ENCODE peak calls at places on chromosomes 3 and 15, in six cellular contexts. One of them, this sample, is unnamed.

GRCh38 chr3:89025185-89025584 is 82.2 kb upstream of the EPHA3 start:
- DNase-seq in GM23248: peak
- DNase-seq in PC-3: peak
- DNase-seq in HCT116: no peak
- DNase-seq in neural progenitor cell: peak
- DNase-seq in hepatocyte: no peak
- DNase-seq in this sample: no peak

GRCh38 chr3:177479630-177480029 is 282.3 kb upstream of the TBL1XR1 start:
- DNase-seq in hepatocyte: no peak
- DNase-seq in PC-3: no peak
- DNase-seq in HCT116: no peak
- DNase-seq in GM23248: no peak
- DNase-seq in neural progenitor cell: no peak
- DNase-seq in this sample: no peak

GRCh38 chr3:46110701-46111493 is 83.6 kb upstream of the XCR1 start:
- DNase-seq in hepatocyte: peak
- DNase-seq in GM23248: peak
- DNase-seq in neural progenitor cell: no peak
- DNase-seq in PC-3: peak
- DNase-seq in HCT116: peak
- DNase-seq in this sample: peak

GRCh38 chr3:145716519-145716918 is 444.5 kb downstream of the PLOD2 start:
- DNase-seq in neural progenitor cell: no peak
- DNase-seq in HCT116: no peak
- DNase-seq in hepatocyte: no peak
- DNase-seq in GM23248: peak
- DNase-seq in PC-3: no peak
- DNase-seq in this sample: no peak

GRCh38 chr15:49688135-49688790 is 67.4 kb downstream of the DTWD1 start:
- DNase-seq in GM23248: no peak
- DNase-seq in neural progenitor cell: no peak
- DNase-seq in PC-3: no peak
- DNase-seq in HCT116: no peak
- DNase-seq in hepatocyte: no peak
- DNase-seq in this sample: no peak

GRCh38 chr15:88658972-88659931 is 20.4 kb downstream of the ISG20 start:
- DNase-seq in HCT116: peak
- DNase-seq in hepatocyte: no peak
- DNase-seq in PC-3: peak
- DNase-seq in neural progenitor cell: no peak
- DNase-seq in GM23248: peak
- DNase-seq in this sample: no peak

GRCh38 chr3:65354880-65355279 is 667.1 kb upstream of the ADAMTS9 start:
- DNase-seq in HCT116: no peak
- DNase-seq in PC-3: no peak
- DNase-seq in hepatocyte: no peak
- DNase-seq in neural progenitor cell: no peak
- DNase-seq in GM23248: no peak
- DNase-seq in this sample: no peak

GRCh38 chr15:28219116-28219515 is 102.9 kb downstream of the HERC2 start:
- DNase-seq in HCT116: no peak
- DNase-seq in neural progenitor cell: no peak
- DNase-seq in hepatocyte: no peak
- DNase-seq in PC-3: no peak
- DNase-seq in GM23248: no peak
- DNase-seq in this sample: no peak

GRCh38 chr3:28726840-28727239 is 378.2 kb upstream of the AZI2 start:
- DNase-seq in HCT116: peak
- DNase-seq in hepatocyte: peak
- DNase-seq in GM23248: peak
- DNase-seq in PC-3: peak
- DNase-seq in neural progenitor cell: peak
- DNase-seq in this sample: peak

GRCh38 chr3:12984023-12984823 is 89.0 kb downstream of the IQSEC1 start:
- DNase-seq in neural progenitor cell: peak
- DNase-seq in HCT116: peak
- DNase-seq in GM23248: peak
- DNase-seq in hepatocyte: peak
- DNase-seq in PC-3: peak
- DNase-seq in this sample: peak

GRCh38 chr3:187629711-187630110 is 40.5 kb downstream of the SST start:
- DNase-seq in neural progenitor cell: no peak
- DNase-seq in hepatocyte: no peak
- DNase-seq in PC-3: no peak
- DNase-seq in HCT116: no peak
- DNase-seq in GM23248: peak
- DNase-seq in this sample: no peak

GRCh38 chr15:101565377-101565776 is 75.9 kb upstream of the PCSK6 start:
- DNase-seq in neural progenitor cell: no peak
- DNase-seq in hepatocyte: no peak
- DNase-seq in PC-3: no peak
- DNase-seq in GM23248: no peak
- DNase-seq in HCT116: no peak
- DNase-seq in this sample: no peak

GRCh38 chr15:58748040-58748786 is 1.3 kb downstream of the ADAM10 start:
- DNase-seq in GM23248: peak
- DNase-seq in PC-3: no peak
- DNase-seq in hepatocyte: peak
- DNase-seq in neural progenitor cell: no peak
- DNase-seq in HCT116: no peak
- DNase-seq in this sample: no peak

GRCh38 chr15:32909431-32909830 is 191.6 kb downstream of the GREM1 start:
- DNase-seq in neural progenitor cell: no peak
- DNase-seq in PC-3: peak
- DNase-seq in HCT116: no peak
- DNase-seq in hepatocyte: no peak
- DNase-seq in GM23248: peak
- DNase-seq in this sample: no peak

GRCh38 chr3:29440321-29441019 is 159.6 kb downstream of the RBMS3 start:
- DNase-seq in HCT116: no peak
- DNase-seq in neural progenitor cell: peak
- DNase-seq in hepatocyte: peak
- DNase-seq in PC-3: peak
- DNase-seq in GM23248: no peak
- DNase-seq in this sample: peak

DNA sequence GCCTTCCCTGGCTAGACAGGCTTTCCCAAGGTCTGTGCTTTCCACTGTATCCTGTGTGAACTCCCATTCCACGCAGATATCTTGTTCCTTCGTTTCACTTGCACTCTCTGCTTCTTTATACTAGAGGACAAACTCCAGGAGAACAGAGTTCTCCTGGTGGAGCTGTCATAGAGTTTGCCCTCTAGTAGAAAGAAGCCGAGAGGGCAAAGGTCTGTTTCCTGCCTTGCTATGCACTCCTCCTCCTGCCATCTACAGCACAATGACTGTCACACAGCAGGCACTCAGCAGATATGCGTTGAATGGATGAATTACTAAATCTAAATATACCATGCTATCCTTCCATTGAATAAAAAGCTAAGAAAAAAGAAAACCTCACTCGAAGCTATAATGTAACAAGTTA is 211.2 kb downstream of the FOXP1 start:
- DNase-seq in GM23248: no peak
- DNase-seq in hepatocyte: peak
- DNase-seq in neural progenitor cell: no peak
- DNase-seq in PC-3: no peak
- DNase-seq in HCT116: no peak
- DNase-seq in this sample: no peak
- H2AFZ ChIP-seq in GM23248: no peak
- H2AFZ ChIP-seq in hepatocyte: no peak
- H2AFZ ChIP-seq in neural progenitor cell: no peak
- H2AFZ ChIP-seq in PC-3: no peak
- H2AFZ ChIP-seq in HCT116: no peak
- H2AFZ ChIP-seq in this sample: no peak

GRCh38 chr3:8734908-8735307 is 1.3 kb downstream of the CAV3 start:
- DNase-seq in hepatocyte: no peak
- DNase-seq in neural progenitor cell: no peak
- DNase-seq in PC-3: no peak
- DNase-seq in HCT116: no peak
- DNase-seq in GM23248: no peak
- DNase-seq in this sample: no peak

GRCh38 chr3:8733332-8734094 is at the start of gene CAV3:
- DNase-seq in hepatocyte: no peak
- DNase-seq in neural progenitor cell: no peak
- DNase-seq in PC-3: no peak
- DNase-seq in GM23248: no peak
- DNase-seq in HCT116: no peak
- DNase-seq in this sample: no peak

GRCh38 chr3:8736436-8736835 is 2.8 kb downstream of the CAV3 start:
- DNase-seq in GM23248: no peak
- DNase-seq in neural progenitor cell: no peak
- DNase-seq in PC-3: no peak
- DNase-seq in HCT116: no peak
- DNase-seq in hepatocyte: no peak
- DNase-seq in this sample: no peak

GRCh38 chr3:8732413-8732812 is 1.2 kb upstream of the CAV3 start:
- DNase-seq in GM23248: no peak
- DNase-seq in HCT116: no peak
- DNase-seq in neural progenitor cell: no peak
- DNase-seq in hepatocyte: no peak
- DNase-seq in PC-3: peak
- DNase-seq in this sample: peak

DNA sequence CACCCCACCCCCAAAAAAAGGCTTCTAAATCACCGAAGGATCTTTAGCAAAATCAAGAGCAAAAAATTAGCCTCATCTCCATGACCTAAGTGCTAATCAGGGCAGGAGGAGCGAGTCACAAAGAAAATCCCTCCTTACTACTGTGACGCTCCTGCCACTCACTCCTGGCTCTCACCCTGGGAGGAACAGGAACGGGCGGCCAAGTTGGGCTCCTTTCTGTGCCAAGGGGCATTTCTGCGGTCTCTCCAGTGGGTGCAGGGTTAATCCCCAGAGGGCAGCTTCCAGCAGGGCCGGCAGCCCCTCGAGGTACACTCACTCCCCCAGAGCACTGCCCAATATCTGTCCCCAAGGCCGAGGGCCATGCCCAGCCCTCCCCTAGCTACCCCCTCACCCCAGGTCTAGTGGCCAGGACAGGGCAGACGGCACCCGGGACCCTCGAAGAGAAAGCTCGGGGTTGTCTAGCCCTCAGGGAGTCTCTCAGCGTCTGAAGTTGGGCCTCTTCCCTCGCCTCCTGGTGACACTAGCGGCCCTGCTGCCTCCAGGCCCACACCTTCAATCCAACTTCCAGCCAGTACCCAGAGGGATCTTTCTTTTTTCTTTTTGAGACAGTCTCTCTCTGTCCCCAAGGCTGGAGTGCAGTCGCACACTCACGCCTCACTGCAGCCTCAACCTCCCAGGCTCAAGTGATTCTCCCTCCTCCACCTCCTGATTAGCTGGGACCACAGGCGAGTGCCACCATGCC is 706 bp downstream of the CAV3 start:
- DNase-seq in PC-3: peak
- DNase-seq in HCT116: no peak
- DNase-seq in neural progenitor cell: no peak
- DNase-seq in hepatocyte: no peak
- DNase-seq in GM23248: no peak
- DNase-seq in this sample: no peak
- TF ChIP-seq EZH2phosphoT487 in PC-3: no peak
- TF ChIP-seq EZH2phosphoT487 in HCT116: no peak
- TF ChIP-seq EZH2phosphoT487 in neural progenitor cell: no peak
- TF ChIP-seq EZH2phosphoT487 in hepatocyte: no peak
- TF ChIP-seq EZH2phosphoT487 in GM23248: no peak
- TF ChIP-seq EZH2phosphoT487 in this sample: no peak

GRCh38 chr15:56320316-56320715 is 44.9 kb upstream of the TEX9 start:
- DNase-seq in hepatocyte: no peak
- DNase-seq in GM23248: no peak
- DNase-seq in neural progenitor cell: no peak
- DNase-seq in HCT116: no peak
- DNase-seq in PC-3: no peak
- DNase-seq in this sample: no peak

GRCh38 chr15:56322444-56322843 is 42.8 kb upstream of the TEX9 start:
- DNase-seq in neural progenitor cell: no peak
- DNase-seq in HCT116: no peak
- DNase-seq in GM23248: no peak
- DNase-seq in hepatocyte: no peak
- DNase-seq in PC-3: no peak
- DNase-seq in this sample: no peak

GRCh38 chr15:56325186-56325585 is 40.0 kb upstream of the TEX9 start:
- DNase-seq in PC-3: peak
- DNase-seq in hepatocyte: no peak
- DNase-seq in GM23248: peak
- DNase-seq in HCT116: no peak
- DNase-seq in neural progenitor cell: no peak
- DNase-seq in this sample: no peak

GRCh38 chr15:56320861-56321260 is 44.4 kb upstream of the TEX9 start:
- DNase-seq in HCT116: no peak
- DNase-seq in hepatocyte: no peak
- DNase-seq in PC-3: peak
- DNase-seq in GM23248: peak
- DNase-seq in neural progenitor cell: no peak
- DNase-seq in this sample: no peak

DNA sequence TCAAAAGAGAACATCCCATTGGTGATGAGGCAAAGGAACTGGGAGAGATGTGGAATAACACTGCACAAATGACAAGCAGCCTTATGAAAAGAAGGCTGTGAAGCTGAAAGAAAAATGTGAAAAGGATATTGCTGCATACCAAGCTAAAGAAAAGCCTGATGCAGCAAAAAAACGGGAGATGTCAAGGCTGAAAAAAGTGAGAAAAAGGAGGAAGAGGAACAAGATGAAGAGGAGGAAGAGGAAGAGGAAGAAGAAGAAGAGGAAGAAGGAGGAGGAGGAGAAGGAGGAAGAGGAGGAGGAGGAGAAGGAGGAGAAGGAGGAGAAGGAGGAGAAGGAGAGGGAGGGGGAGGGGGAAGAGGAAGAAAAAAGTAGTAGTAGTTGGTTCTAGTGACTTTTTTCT is 41.8 kb upstream of the TEX9 start:
- DNase-seq in PC-3: no peak
- DNase-seq in HCT116: no peak
- DNase-seq in GM23248: no peak
- DNase-seq in neural progenitor cell: no peak
- DNase-seq in hepatocyte: no peak
- DNase-seq in this sample: no peak
- H2AFZ ChIP-seq in PC-3: no peak
- H2AFZ ChIP-seq in HCT116: no peak
- H2AFZ ChIP-seq in GM23248: peak
- H2AFZ ChIP-seq in neural progenitor cell: no peak
- H2AFZ ChIP-seq in hepatocyte: no peak
- H2AFZ ChIP-seq in this sample: no peak

GRCh38 chr3:56960234-56960917 is 100.1 kb upstream of the SPATA12 start:
- DNase-seq in HCT116: no peak
- DNase-seq in neural progenitor cell: no peak
- DNase-seq in PC-3: no peak
- DNase-seq in GM23248: no peak
- DNase-seq in hepatocyte: no peak
- DNase-seq in this sample: no peak

GRCh38 chr3:56966509-56966908 is 94.0 kb upstream of the SPATA12 start:
- DNase-seq in neural progenitor cell: no peak
- DNase-seq in hepatocyte: no peak
- DNase-seq in PC-3: no peak
- DNase-seq in GM23248: no peak
- DNase-seq in HCT116: no peak
- DNase-seq in this sample: no peak

GRCh38 chr3:56962200-56962599 is 98.3 kb upstream of the SPATA12 start:
- DNase-seq in neural progenitor cell: no peak
- DNase-seq in hepatocyte: no peak
- DNase-seq in PC-3: no peak
- DNase-seq in GM23248: no peak
- DNase-seq in HCT116: no peak
- DNase-seq in this sample: no peak

GRCh38 chr3:56966104-56966503 is 94.4 kb upstream of the SPATA12 start:
- DNase-seq in neural progenitor cell: no peak
- DNase-seq in PC-3: no peak
- DNase-seq in hepatocyte: no peak
- DNase-seq in GM23248: no peak
- DNase-seq in HCT116: no peak
- DNase-seq in this sample: no peak

GRCh38 chr3:56962922-56963321 is 97.5 kb upstream of the SPATA12 start:
- DNase-seq in GM23248: no peak
- DNase-seq in PC-3: no peak
- DNase-seq in HCT116: no peak
- DNase-seq in neural progenitor cell: no peak
- DNase-seq in hepatocyte: no peak
- DNase-seq in this sample: no peak
- TF ChIP-seq EZH2phosphoT487 in GM23248: no peak
- TF ChIP-seq EZH2phosphoT487 in PC-3: no peak
- TF ChIP-seq EZH2phosphoT487 in HCT116: no peak
- TF ChIP-seq EZH2phosphoT487 in neural progenitor cell: no peak
- TF ChIP-seq EZH2phosphoT487 in hepatocyte: no peak
- TF ChIP-seq EZH2phosphoT487 in this sample: no peak